ENCODE peak calls at places on chromosomes 16 and 17, in seven cellular contexts. H is NCI-H524; I is dorsolateral prefrontal cortex; L is body of pancreas; A is activated naive CD4-positive, alpha-beta T cell; J is psoas muscle; W is left ventricle myocardium inferior. C is an unnamed sample.
A peak's percentile ranks its signal among the peaks of the same experiment; 100 is the strongest.

GRCh38 chr17:27596571-27597187 is 34.3 kb upstream of the LGALS9 start:
- DNase-seq in I (peak; percentile 15), A (no peak), L (peak; percentile 51), W (no peak), J (no peak), H (no peak), C (no peak)

GRCh38 chr16:84555418-84556196 is 51.1 kb upstream of the MEAK7 start:
- DNase-seq in H (peak; percentile 80), I (peak; percentile 38), L (no peak), A (no peak), J (no peak), W (no peak), C (no peak)

GRCh38 chr17:39016193-39017153 is 49.3 kb upstream of the FBXO47 start:
- DNase-seq in J (no peak), A (no peak), H (no peak), L (no peak), W (no peak), I (no peak), C (no peak)

GRCh38 chr17:35046740-35047283 is 16.7 kb downstream of the RFFL start:
- DNase-seq in L (no peak), I (no peak), J (no peak), A (peak; percentile 22), H (peak; percentile 0), W (no peak), C (peak; percentile 5)

GRCh38 chr17:65559802-65560627 is 1.4 kb downstream of the AXIN2 start:
- DNase-seq in A (peak; percentile 33), W (peak; percentile 41), I (no peak), H (no peak), L (peak; percentile 44), J (peak; percentile 41), C (peak; percentile 49)

GRCh38 chr17:6639651-6640535 is 618 bp downstream of the KIAA0753 start:
- DNase-seq in H (no peak), J (peak; percentile 47), A (no peak), W (no peak), I (peak; percentile 17), L (peak; percentile 41), C (no peak)

GRCh38 chr17:32124985-32125847 is 17.1 kb upstream of the RHOT1 start:
- DNase-seq in L (peak; percentile 55), I (no peak), W (no peak), A (no peak), J (no peak), H (peak; percentile 77), C (no peak)

GRCh38 chr17:78875738-78876597 is 27.0 kb downstream of the CEP295NL start:
- DNase-seq in J (no peak), A (no peak), L (peak; percentile 71), I (no peak), W (no peak), H (peak; percentile 96), C (no peak)

GRCh38 chr16:21523411-21524067 is 75.8 kb upstream of the METTL9 start:
- DNase-seq in J (no peak), W (no peak), I (no peak), L (no peak), H (no peak), A (no peak), C (peak; percentile 27)

GRCh38 chr17:39935896-39936295 is 8.4 kb downstream of the LRRC3C start:
- DNase-seq in I (no peak), W (no peak), H (no peak), J (no peak), L (no peak), A (no peak), C (no peak)

GRCh38 chr17:43556292-43556691 is 10.2 kb upstream of the ETV4 start:
- DNase-seq in H (no peak), W (no peak), J (peak; percentile 32), L (no peak), A (no peak), I (no peak), C (no peak)

GRCh38 chr16:72990003-72990521 is 57.9 kb downstream of the ZFHX3 start:
- DNase-seq in A (no peak), I (no peak), L (peak; percentile 52), H (no peak), J (peak; percentile 86), W (peak; percentile 71), C (peak; percentile 23)

GRCh38 chr17:32445976-32446375 is 1.7 kb downstream of the PSMD11 start:
- DNase-seq in I (no peak), L (no peak), W (no peak), H (no peak), J (no peak), A (no peak), C (no peak)

GRCh38 chr17:18055597-18055996 is 16.4 kb downstream of the GID4 start:
- DNase-seq in W (no peak), H (no peak), L (no peak), A (no peak), I (no peak), J (no peak), C (no peak)

GRCh38 chr17:81832608-81833159 is 407 bp downstream of the MCRIP1 start:
- DNase-seq in H (no peak), L (no peak), W (peak; percentile 30), I (peak; percentile 7), A (peak; percentile 19), J (no peak), C (peak; percentile 39)

GRCh38 chr16:11032922-11033291 is 88.5 kb downstream of the CLEC16A start:
- DNase-seq in A (no peak), J (peak; percentile 57), W (peak; percentile 40), I (no peak), L (no peak), H (no peak), C (no peak)

GRCh38 chr17:58006563-58006923 is 503 bp downstream of the SRSF1 start:
- DNase-seq in W (peak; percentile 75), I (peak; percentile 68), L (peak; percentile 85), J (peak; percentile 84), A (peak; percentile 45), H (peak; percentile 81), C (peak; percentile 74)

C was measured in hypothalamus.